ENCODE peak calls at places on chromosomes 11 and 22, in eight cellular contexts. One of them, this sample, is unnamed.

GRCh38 chr11:65560555-65561418 is 2.6 kb upstream of the LTBP3 start:
- DNase-seq in activated CD4-positive, alpha-beta T cell treated with anti-CD3 and anti-CD28 coated beads, Interleukin-2, amount 10 ng/mL, durations not matched to agents 7 days and 5 days: no peak
- DNase-seq in heart left ventricle: peak; percentile 66
- DNase-seq in HS-5: no peak
- DNase-seq in SHP77 treated with DMSO at 0.1 percent for 48 hours: peak; percentile 59
- DNase-seq in NCI-H1105: no peak
- DNase-seq in T-helper 2 cell: no peak
- DNase-seq in suprapubic skin: no peak
- DNase-seq in this sample: peak; percentile 66

GRCh38 chr22:37561209-37562048 is 1.1 kb downstream of the CDC42EP1 start:
- DNase-seq in suprapubic skin: peak; percentile 96
- DNase-seq in HS-5: peak; percentile 65
- DNase-seq in SHP77 treated with DMSO at 0.1 percent for 48 hours: peak; percentile 8
- DNase-seq in activated CD4-positive, alpha-beta T cell treated with anti-CD3 and anti-CD28 coated beads, Interleukin-2, amount 10 ng/mL, durations not matched to agents 7 days and 5 days: peak; percentile 70
- DNase-seq in T-helper 2 cell: peak; percentile 60
- DNase-seq in heart left ventricle: peak; percentile 89
- DNase-seq in NCI-H1105: peak; percentile 70
- DNase-seq in this sample: peak; percentile 71

GRCh38 chr22:23217171-23218052 is 37.1 kb downstream of the BCR start:
- DNase-seq in heart left ventricle: no peak
- DNase-seq in activated CD4-positive, alpha-beta T cell treated with anti-CD3 and anti-CD28 coated beads, Interleukin-2, amount 10 ng/mL, durations not matched to agents 7 days and 5 days: no peak
- DNase-seq in NCI-H1105: no peak
- DNase-seq in HS-5: no peak
- DNase-seq in T-helper 2 cell: no peak
- DNase-seq in suprapubic skin: no peak
- DNase-seq in SHP77 treated with DMSO at 0.1 percent for 48 hours: no peak
- DNase-seq in this sample: no peak

GRCh38 chr11:61626580-61627380 is 45.9 kb upstream of the SYT7 start:
- DNase-seq in heart left ventricle: peak; percentile 80
- DNase-seq in SHP77 treated with DMSO at 0.1 percent for 48 hours: peak; percentile 55
- DNase-seq in NCI-H1105: no peak
- DNase-seq in activated CD4-positive, alpha-beta T cell treated with anti-CD3 and anti-CD28 coated beads, Interleukin-2, amount 10 ng/mL, durations not matched to agents 7 days and 5 days: no peak
- DNase-seq in suprapubic skin: no peak
- DNase-seq in T-helper 2 cell: no peak
- DNase-seq in HS-5: no peak
- DNase-seq in this sample: peak; percentile 79

GRCh38 chr11:58813693-58814092 is 30.8 kb downstream of the GLYATL2 start:
- DNase-seq in NCI-H1105: no peak
- DNase-seq in suprapubic skin: no peak
- DNase-seq in T-helper 2 cell: no peak
- DNase-seq in SHP77 treated with DMSO at 0.1 percent for 48 hours: no peak
- DNase-seq in activated CD4-positive, alpha-beta T cell treated with anti-CD3 and anti-CD28 coated beads, Interleukin-2, amount 10 ng/mL, durations not matched to agents 7 days and 5 days: no peak
- DNase-seq in heart left ventricle: no peak
- DNase-seq in HS-5: no peak
- DNase-seq in this sample: no peak

GRCh38 chr11:2194877-2195755 is 23.5 kb upstream of the TH start:
- DNase-seq in activated CD4-positive, alpha-beta T cell treated with anti-CD3 and anti-CD28 coated beads, Interleukin-2, amount 10 ng/mL, durations not matched to agents 7 days and 5 days: peak; percentile 52
- DNase-seq in NCI-H1105: peak; percentile 34
- DNase-seq in T-helper 2 cell: peak; percentile 26
- DNase-seq in suprapubic skin: no peak
- DNase-seq in HS-5: no peak
- DNase-seq in SHP77 treated with DMSO at 0.1 percent for 48 hours: no peak
- DNase-seq in heart left ventricle: peak; percentile 51
- DNase-seq in this sample: peak; percentile 16

GRCh38 chr11:94924074-94925031 is 49.0 kb downstream of the CWC15 start:
- DNase-seq in heart left ventricle: no peak
- DNase-seq in T-helper 2 cell: peak; percentile 79
- DNase-seq in HS-5: no peak
- DNase-seq in suprapubic skin: no peak
- DNase-seq in SHP77 treated with DMSO at 0.1 percent for 48 hours: no peak
- DNase-seq in NCI-H1105: no peak
- DNase-seq in activated CD4-positive, alpha-beta T cell treated with anti-CD3 and anti-CD28 coated beads, Interleukin-2, amount 10 ng/mL, durations not matched to agents 7 days and 5 days: peak; percentile 35
- DNase-seq in this sample: no peak

GRCh38 chr11:5580577-5580976 is at the start of gene OR52B6:
- DNase-seq in SHP77 treated with DMSO at 0.1 percent for 48 hours: no peak
- DNase-seq in T-helper 2 cell: no peak
- DNase-seq in suprapubic skin: no peak
- DNase-seq in heart left ventricle: no peak
- DNase-seq in NCI-H1105: no peak
- DNase-seq in activated CD4-positive, alpha-beta T cell treated with anti-CD3 and anti-CD28 coated beads, Interleukin-2, amount 10 ng/mL, durations not matched to agents 7 days and 5 days: no peak
- DNase-seq in HS-5: no peak
- DNase-seq in this sample: no peak

GRCh38 chr11:36239636-36240035 is 49.6 kb downstream of the COMMD9 start:
- DNase-seq in heart left ventricle: no peak
- DNase-seq in activated CD4-positive, alpha-beta T cell treated with anti-CD3 and anti-CD28 coated beads, Interleukin-2, amount 10 ng/mL, durations not matched to agents 7 days and 5 days: no peak
- DNase-seq in NCI-H1105: no peak
- DNase-seq in HS-5: no peak
- DNase-seq in suprapubic skin: no peak
- DNase-seq in T-helper 2 cell: no peak
- DNase-seq in SHP77 treated with DMSO at 0.1 percent for 48 hours: no peak
- DNase-seq in this sample: peak; percentile 41

GRCh38 chr11:27209562-27210005 is 153.4 kb downstream of the CCDC34 start:
- DNase-seq in activated CD4-positive, alpha-beta T cell treated with anti-CD3 and anti-CD28 coated beads, Interleukin-2, amount 10 ng/mL, durations not matched to agents 7 days and 5 days: no peak
- DNase-seq in suprapubic skin: peak; percentile 72
- DNase-seq in heart left ventricle: peak; percentile 76
- DNase-seq in SHP77 treated with DMSO at 0.1 percent for 48 hours: no peak
- DNase-seq in HS-5: peak; percentile 86
- DNase-seq in T-helper 2 cell: no peak
- DNase-seq in NCI-H1105: peak; percentile 45
- DNase-seq in this sample: no peak

GRCh38 chr11:95108671-95109551 is 19.3 kb downstream of the ENDOD1 start:
- DNase-seq in SHP77 treated with DMSO at 0.1 percent for 48 hours: no peak
- DNase-seq in activated CD4-positive, alpha-beta T cell treated with anti-CD3 and anti-CD28 coated beads, Interleukin-2, amount 10 ng/mL, durations not matched to agents 7 days and 5 days: no peak
- DNase-seq in HS-5: no peak
- DNase-seq in T-helper 2 cell: no peak
- DNase-seq in suprapubic skin: no peak
- DNase-seq in heart left ventricle: no peak
- DNase-seq in NCI-H1105: no peak
- DNase-seq in this sample: peak; percentile 59

GRCh38 chr11:130999086-130999485 is 82.8 kb upstream of the SNX19 start:
- DNase-seq in suprapubic skin: no peak
- DNase-seq in heart left ventricle: no peak
- DNase-seq in activated CD4-positive, alpha-beta T cell treated with anti-CD3 and anti-CD28 coated beads, Interleukin-2, amount 10 ng/mL, durations not matched to agents 7 days and 5 days: no peak
- DNase-seq in T-helper 2 cell: no peak
- DNase-seq in SHP77 treated with DMSO at 0.1 percent for 48 hours: no peak
- DNase-seq in HS-5: no peak
- DNase-seq in NCI-H1105: no peak
- DNase-seq in this sample: no peak

GRCh38 chr11:83778598-83778997 is 492.4 kb upstream of the CCDC90B start:
- DNase-seq in suprapubic skin: no peak
- DNase-seq in activated CD4-positive, alpha-beta T cell treated with anti-CD3 and anti-CD28 coated beads, Interleukin-2, amount 10 ng/mL, durations not matched to agents 7 days and 5 days: no peak
- DNase-seq in NCI-H1105: no peak
- DNase-seq in HS-5: peak; percentile 4
- DNase-seq in SHP77 treated with DMSO at 0.1 percent for 48 hours: no peak
- DNase-seq in heart left ventricle: no peak
- DNase-seq in T-helper 2 cell: no peak
- DNase-seq in this sample: no peak

This sample was measured in cerebellar cortex.